ENCODE peak calls at places on chromosomes 7 and 10, in eight cellular contexts. X, H, O, C, L, J, W and V are unnamed samples.

GRCh38 chr7:55085511-55086412 is 66.9 kb downstream of the EGFR start:
- DNase-seq in H (no peak), C (no peak), X (no peak), W (no peak), J (no peak), L (no peak), O (no peak), V (no peak)

GRCh38 chr7:140726304-140726703 is 29.8 kb downstream of the NDUFB2 start:
- DNase-seq in C (no peak), H (peak; percentile 15), O (no peak), X (no peak), W (no peak), L (no peak), J (no peak), V (peak; percentile 52)

GRCh38 chr7:112201421-112201820 is 4.8 kb downstream of the DOCK4 start:
- DNase-seq in C (peak; percentile 74), H (peak; percentile 64), J (no peak), W (no peak), L (no peak), X (no peak), O (no peak), V (peak; percentile 99)

GRCh38 chr10:8614054-8614565 is 559.6 kb downstream of the GATA3 start:
- DNase-seq in O (no peak), C (no peak), H (no peak), L (no peak), W (no peak), X (no peak), J (no peak), V (no peak)

GRCh38 chr7:77657427-77658331 is 38.6 kb upstream of the RSBN1L start:
- DNase-seq in O (no peak), L (peak; percentile 4), X (no peak), J (no peak), C (no peak), W (no peak), H (peak; percentile 42), V (peak; percentile 52)

GRCh38 chr7:154899893-154900292 is 103.0 kb downstream of the PAXIP1 start:
- DNase-seq in C (no peak), W (no peak), H (no peak), O (no peak), L (no peak), J (no peak), X (no peak), V (no peak)

GRCh38 chr10:113216068-113216467 is 266.0 kb downstream of the TCF7L2 start:
- DNase-seq in O (no peak), J (no peak), L (no peak), X (no peak), H (peak; percentile 8), W (no peak), C (no peak), V (no peak)

GRCh38 chr7:22667562-22668239 is 59.3 kb upstream of the IL6 start:
- DNase-seq in O (no peak), W (no peak), X (peak; percentile 72), C (peak; percentile 79), L (no peak), H (peak; percentile 41), J (peak; percentile 46), V (peak; percentile 90)

GRCh38 chr10:12841426-12841825 is 160.1 kb downstream of the CCDC3 start:
- DNase-seq in H (no peak), X (no peak), W (no peak), L (no peak), C (no peak), J (no peak), O (no peak), V (no peak)

GRCh38 chr7:117126631-117127030 is 173.3 kb downstream of the ST7 start:
- DNase-seq in O (no peak), J (no peak), L (no peak), C (no peak), H (no peak), W (no peak), X (no peak), V (no peak)

GRCh38 chr10:71761105-71761511 is 12.2 kb downstream of the VSIR start:
- DNase-seq in X (no peak), O (no peak), J (no peak), W (no peak), H (no peak), L (no peak), C (no peak), V (no peak)

GRCh38 chr7:47454066-47454950 is 127.6 kb downstream of the TNS3 start:
- DNase-seq in L (no peak), X (no peak), H (no peak), C (no peak), J (no peak), O (no peak), W (no peak), V (no peak)